ENCODE peak calls at places on chromosomes 4 and X, in four cellular contexts. One of them, this sample, is unnamed.

GRCh38 chr4:120299631-120300030 is 233.0 kb upstream of the MAD2L1 start:
- DNase-seq in H9: no peak
- DNase-seq in IMR-90: no peak
- DNase-seq in mesendoderm: no peak
- DNase-seq in this sample: no peak

GRCh38 chrX:63754141-63754859 is 30.7 kb downstream of the ARHGEF9 start:
- DNase-seq in H9: peak
- DNase-seq in IMR-90: peak
- DNase-seq in mesendoderm: no peak
- DNase-seq in this sample: no peak

GRCh38 chrX:39414290-39414847 is 613.1 kb downstream of the MID1IP1 start:
- DNase-seq in H9: no peak
- DNase-seq in IMR-90: no peak
- DNase-seq in mesendoderm: no peak
- DNase-seq in this sample: no peak

GRCh38 chr4:33837043-33837442 is 2407.3 kb downstream of the ARAP2 start:
- DNase-seq in H9: no peak
- DNase-seq in IMR-90: peak
- DNase-seq in mesendoderm: peak
- DNase-seq in this sample: no peak

GRCh38 chrX:12949927-12950656 is 24.8 kb upstream of the TMSB4X start:
- DNase-seq in H9: no peak
- DNase-seq in IMR-90: peak
- DNase-seq in mesendoderm: no peak
- DNase-seq in this sample: no peak

GRCh38 chr4:16066586-16067128 is 17.2 kb downstream of the PROM1 start:
- DNase-seq in H9: no peak
- DNase-seq in IMR-90: no peak
- DNase-seq in mesendoderm: no peak
- DNase-seq in this sample: no peak

GRCh38 chrX:18897611-18898010 is 86.3 kb downstream of the PHKA2 start:
- DNase-seq in H9: no peak
- DNase-seq in IMR-90: no peak
- DNase-seq in mesendoderm: no peak
- DNase-seq in this sample: no peak

GRCh38 chr4:117417856-117418255 is 332.5 kb upstream of the TRAM1L1 start:
- DNase-seq in H9: no peak
- DNase-seq in IMR-90: peak
- DNase-seq in mesendoderm: no peak
- DNase-seq in this sample: no peak

GRCh38 chrX:107712231-107713204 is 63.1 kb downstream of the TSC22D3 start:
- DNase-seq in H9: no peak
- DNase-seq in IMR-90: peak
- DNase-seq in mesendoderm: no peak
- DNase-seq in this sample: no peak

GRCh38 chrX:2492536-2493218 is 8.1 kb downstream of the DHRSX start:
- DNase-seq in H9: no peak
- DNase-seq in IMR-90: no peak
- DNase-seq in mesendoderm: no peak
- DNase-seq in this sample: no peak

GRCh38 chr4:140150636-140150885 is 3.4 kb downstream of the MAML3 start:
- DNase-seq in H9: no peak
- DNase-seq in IMR-90: no peak
- DNase-seq in mesendoderm: no peak
- DNase-seq in this sample: no peak

GRCh38 chrX:116317409-116317808 is 119.0 kb upstream of the SLC6A14 start:
- DNase-seq in H9: no peak
- DNase-seq in IMR-90: no peak
- DNase-seq in mesendoderm: peak
- DNase-seq in this sample: no peak

GRCh38 chr4:89660851-89661250 is 176.1 kb downstream of the SNCA start:
- DNase-seq in H9: no peak
- DNase-seq in IMR-90: no peak
- DNase-seq in mesendoderm: no peak
- DNase-seq in this sample: no peak

GRCh38 chr4:38381788-38382187 is 282.2 kb upstream of the KLF3 start:
- DNase-seq in H9: no peak
- DNase-seq in IMR-90: no peak
- DNase-seq in mesendoderm: no peak
- DNase-seq in this sample: no peak

GRCh38 chr4:13989496-13989895 is 362.0 kb upstream of the BOD1L1 start:
- DNase-seq in H9: no peak
- DNase-seq in IMR-90: no peak
- DNase-seq in mesendoderm: no peak
- DNase-seq in this sample: no peak
- H3K9ac ChIP-seq in H9: no peak
- H3K9ac ChIP-seq in IMR-90: no peak
- H3K9ac ChIP-seq in mesendoderm: no peak
- H3K9ac ChIP-seq in this sample: no peak

DNA sequence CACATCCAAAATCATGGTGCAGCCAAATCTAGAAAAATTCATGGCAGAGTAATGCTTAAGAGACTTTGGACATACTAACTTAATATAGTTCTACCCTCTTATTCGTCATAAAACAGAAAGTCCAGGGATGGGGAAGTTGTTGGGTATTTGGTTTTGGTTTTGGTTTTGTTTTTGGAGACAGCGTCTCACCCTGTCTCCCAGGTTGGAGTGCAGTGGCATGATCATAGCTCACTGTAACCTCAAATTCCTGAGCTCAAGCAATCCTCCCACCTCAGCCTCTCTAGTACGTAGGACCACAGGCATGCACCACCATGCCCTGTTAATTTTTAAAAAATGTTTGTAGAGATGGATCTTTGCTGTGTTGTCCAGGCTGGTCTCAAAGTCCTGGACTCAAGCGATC is 271.8 kb upstream of the TENM3 start:
- DNase-seq in H9: no peak
- DNase-seq in IMR-90: no peak
- DNase-seq in mesendoderm: no peak
- DNase-seq in this sample: no peak
- H3K23ac ChIP-seq in H9: no peak
- H3K23ac ChIP-seq in IMR-90: no peak
- H3K23ac ChIP-seq in mesendoderm: no peak
- H3K23ac ChIP-seq in this sample: no peak

DNA sequence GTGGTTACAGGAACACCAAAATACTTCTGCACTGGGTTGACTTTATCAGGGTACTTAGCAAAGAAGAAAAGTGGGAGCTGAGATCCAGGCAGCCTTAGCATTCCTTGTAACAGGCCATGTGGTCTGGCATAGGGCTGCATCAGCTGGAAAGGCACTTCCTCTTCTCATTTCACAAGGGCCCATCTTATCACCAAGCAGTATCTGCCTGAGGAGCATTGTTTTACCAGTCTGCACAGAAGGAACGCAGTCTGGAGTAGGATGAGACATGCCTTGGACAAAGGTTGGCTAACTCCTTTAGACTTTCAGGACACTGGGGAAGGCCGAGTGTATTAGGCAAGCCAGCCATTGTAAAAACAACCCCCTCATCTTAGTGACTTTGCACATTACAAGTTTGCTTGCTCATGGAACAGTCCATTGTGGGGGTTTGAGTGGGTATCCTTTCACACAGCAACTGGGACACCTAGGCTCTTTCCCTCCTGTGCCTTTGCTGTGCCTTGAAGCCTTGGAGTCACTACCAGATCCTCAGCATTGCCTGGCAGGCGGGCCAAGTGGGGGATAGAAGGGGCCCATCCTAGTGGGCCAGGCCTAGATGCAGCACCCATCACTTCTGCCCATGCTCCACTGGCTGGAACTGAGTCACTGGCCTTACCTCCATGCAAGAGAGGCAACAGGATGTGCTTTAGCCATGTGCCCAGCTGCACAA is 4.6 kb downstream of the SUV39H1 start:
- DNase-seq in H9: no peak
- DNase-seq in IMR-90: peak
- DNase-seq in mesendoderm: no peak
- DNase-seq in this sample: no peak
- H2AK5ac ChIP-seq in H9: no peak
- H2AK5ac ChIP-seq in IMR-90: no peak
- H2AK5ac ChIP-seq in mesendoderm: no peak
- H2AK5ac ChIP-seq in this sample: no peak

GRCh38 chr4:91111556-91111955 is 984.4 kb downstream of the CCSER1 start:
- DNase-seq in H9: no peak
- DNase-seq in IMR-90: no peak
- DNase-seq in mesendoderm: no peak
- DNase-seq in this sample: no peak
- H3K9ac ChIP-seq in H9: no peak
- H3K9ac ChIP-seq in IMR-90: no peak
- H3K9ac ChIP-seq in mesendoderm: no peak
- H3K9ac ChIP-seq in this sample: no peak

DNA sequence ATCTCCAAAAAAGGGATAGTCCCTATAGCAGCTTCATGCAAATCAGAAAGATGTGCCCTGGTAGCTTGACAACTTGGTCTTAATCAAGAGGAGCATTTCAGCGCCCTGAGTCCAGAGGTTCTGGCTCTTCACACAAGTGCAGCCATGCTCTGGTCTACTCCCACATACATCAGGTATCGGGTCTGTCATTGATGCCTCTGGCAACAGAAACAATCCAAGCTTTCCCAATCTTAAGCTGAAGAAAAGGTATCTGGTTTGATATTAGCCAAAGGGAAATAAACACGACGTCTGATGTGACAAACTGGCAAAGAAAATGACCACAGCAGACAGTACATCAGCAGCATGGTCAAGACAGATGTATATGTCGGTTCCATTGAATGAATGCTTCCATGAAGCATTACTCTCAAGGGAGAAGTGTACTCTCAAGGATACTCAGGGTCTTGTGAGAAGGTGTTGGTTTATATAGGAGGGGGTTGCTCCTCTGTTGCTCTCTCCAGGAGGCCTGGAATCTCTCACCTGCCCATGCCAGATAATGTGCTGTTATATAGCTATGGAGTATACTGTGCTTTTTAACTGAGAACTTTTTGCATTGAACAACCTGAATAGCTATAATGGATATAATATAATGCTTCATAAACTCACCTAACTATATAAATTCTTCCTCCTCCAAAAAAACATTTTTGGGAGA is 879.6 kb upstream of the PCDH10 start:
- DNase-seq in H9: no peak
- DNase-seq in IMR-90: no peak
- DNase-seq in mesendoderm: peak
- DNase-seq in this sample: no peak
- H3K23ac ChIP-seq in H9: no peak
- H3K23ac ChIP-seq in IMR-90: no peak
- H3K23ac ChIP-seq in mesendoderm: no peak
- H3K23ac ChIP-seq in this sample: no peak

GRCh38 chr4:185110375-185110823 is 32.7 kb upstream of the SLC25A4 start:
- DNase-seq in H9: no peak
- DNase-seq in IMR-90: no peak
- DNase-seq in mesendoderm: no peak
- DNase-seq in this sample: no peak

GRCh38 chr4:185106353-185106752 is 36.7 kb upstream of the SLC25A4 start:
- DNase-seq in H9: no peak
- DNase-seq in IMR-90: no peak
- DNase-seq in mesendoderm: peak
- DNase-seq in this sample: no peak

GRCh38 chr4:185109736-185110135 is 33.3 kb upstream of the SLC25A4 start:
- DNase-seq in H9: no peak
- DNase-seq in IMR-90: no peak
- DNase-seq in mesendoderm: peak
- DNase-seq in this sample: no peak

GRCh38 chr4:185108185-185108584 is 34.9 kb upstream of the SLC25A4 start:
- DNase-seq in H9: no peak
- DNase-seq in IMR-90: no peak
- DNase-seq in mesendoderm: peak
- DNase-seq in this sample: no peak

DNA sequence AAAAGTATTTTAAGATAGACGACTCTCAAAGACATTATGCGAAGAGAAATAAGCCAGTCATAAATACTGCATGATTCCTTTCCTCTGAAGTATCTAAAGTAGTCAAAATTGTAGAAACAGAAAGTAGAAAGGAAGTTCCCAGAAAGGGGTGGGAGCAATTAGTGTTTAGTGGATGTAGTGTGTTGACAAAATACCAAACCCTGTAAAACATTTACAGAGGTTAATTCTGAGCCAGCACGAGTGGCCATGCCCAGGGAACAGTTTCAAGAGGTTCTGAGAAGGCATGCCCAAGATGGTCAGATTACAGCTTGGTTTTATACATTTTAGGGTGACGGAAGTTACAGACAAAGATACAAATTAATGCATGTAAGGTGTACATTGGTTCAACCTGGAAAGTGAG is 34.4 kb upstream of the SLC25A4 start:
- DNase-seq in H9: no peak
- DNase-seq in IMR-90: no peak
- DNase-seq in mesendoderm: no peak
- DNase-seq in this sample: no peak
- H2AK5ac ChIP-seq in H9: peak
- H2AK5ac ChIP-seq in IMR-90: no peak
- H2AK5ac ChIP-seq in mesendoderm: peak
- H2AK5ac ChIP-seq in this sample: no peak

GRCh38 chr4:113574636-113575103 is 186.9 kb downstream of the CAMK2D start:
- DNase-seq in H9: no peak
- DNase-seq in IMR-90: peak
- DNase-seq in mesendoderm: no peak
- DNase-seq in this sample: no peak
- H3K9ac ChIP-seq in H9: no peak
- H3K9ac ChIP-seq in IMR-90: no peak
- H3K9ac ChIP-seq in mesendoderm: no peak
- H3K9ac ChIP-seq in this sample: no peak

DNA sequence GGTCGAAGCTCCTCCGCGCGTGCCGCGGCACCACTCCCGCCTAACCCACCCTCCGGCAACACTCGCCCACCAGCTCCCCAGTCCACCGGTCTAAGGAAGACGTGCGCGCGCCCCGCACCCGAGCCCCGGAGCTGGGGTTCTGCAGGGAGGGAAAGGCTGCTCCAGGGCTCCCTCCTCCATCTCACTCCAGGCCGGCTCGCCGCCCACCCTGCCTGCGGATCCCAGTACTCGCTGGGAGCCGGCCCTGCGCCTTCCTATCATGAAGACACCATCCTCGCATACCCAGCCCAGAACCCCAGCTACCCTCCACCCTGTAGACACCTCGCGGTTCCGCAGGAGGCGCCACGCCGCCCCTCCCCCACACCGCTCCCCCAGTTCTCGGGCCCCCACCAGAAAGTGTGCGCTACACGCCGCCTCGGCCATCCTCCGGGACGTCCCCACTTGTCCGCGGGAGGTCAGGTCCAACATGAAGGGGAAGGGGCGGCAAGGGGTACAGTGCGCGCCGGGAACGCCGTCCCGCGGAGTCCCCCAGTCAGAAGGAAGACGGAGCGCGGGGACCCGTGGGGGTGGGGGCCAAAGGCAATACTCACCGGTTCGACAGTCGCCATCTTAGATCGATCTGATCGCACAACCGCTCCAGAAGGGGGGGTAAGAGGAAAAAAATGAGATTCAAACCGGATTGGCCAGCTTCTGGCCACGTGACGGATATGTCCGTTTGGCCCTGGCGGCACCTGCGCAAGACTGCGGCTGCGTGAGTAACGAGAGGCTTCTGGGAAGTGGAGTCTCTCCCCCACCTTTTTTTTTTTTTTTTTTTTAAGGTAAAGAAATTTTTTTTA is at the start of gene EIF4E:
- DNase-seq in H9: peak
- DNase-seq in IMR-90: peak
- DNase-seq in mesendoderm: peak
- DNase-seq in this sample: peak
- H3K23ac ChIP-seq in H9: no peak
- H3K23ac ChIP-seq in IMR-90: peak
- H3K23ac ChIP-seq in mesendoderm: peak
- H3K23ac ChIP-seq in this sample: peak